ENCODE peak calls at places on chromosomes 13 and 19, in four cellular contexts. Q is COR-L47, D is RCC 7860, P is ovary. O is an unnamed sample.

GRCh38 chr13:85411608-85412007 is 387.6 kb downstream of the SLITRK6 start:
- DNase-seq in Q (no peak), D (no peak), P (no peak), O (no peak)

GRCh38 chr13:113650731-113651148 is 7.3 kb downstream of the ATP4B start:
- DNase-seq in Q (no peak), D (no peak), P (peak; percentile 7), O (no peak)

GRCh38 chr13:60990032-60990733 is 425.5 kb downstream of the PCDH20 start:
- DNase-seq in Q (no peak), D (no peak), P (no peak), O (no peak)

GRCh38 chr13:111177803-111178389 is 62.8 kb downstream of the ARHGEF7 start:
- DNase-seq in Q (no peak), D (no peak), P (no peak), O (no peak)

GRCh38 chr19:4803736-4804695 is 12.5 kb downstream of the FEM1A start:
- DNase-seq in Q (peak; percentile 49), D (peak; percentile 20), P (peak; percentile 60), O (peak; percentile 51)

GRCh38 chr19:1455336-1456120 is 5.6 kb downstream of the APC2 start:
- DNase-seq in Q (no peak), D (peak; percentile 57), P (no peak), O (peak; percentile 56)

GRCh38 chr13:25732146-25732865 is 319.5 kb downstream of the SHISA2 start:
- DNase-seq in Q (no peak), D (peak; percentile 74), P (no peak), O (no peak)

GRCh38 chr13:43804461-43805070 is 17.8 kb upstream of the ENOX1 start:
- DNase-seq in Q (peak; percentile 69), D (peak; percentile 18), P (no peak), O (no peak)

GRCh38 chr19:43318203-43318602 is 35.3 kb upstream of the CD177 start:
- DNase-seq in Q (no peak), D (no peak), P (no peak), O (no peak)

GRCh38 chr13:67383358-67383757 is 153.2 kb upstream of the PCDH9 start:
- DNase-seq in Q (peak; percentile 3), D (no peak), P (no peak), O (no peak)

GRCh38 chr13:37648604-37649003 is 50.0 kb upstream of the POSTN start:
- DNase-seq in Q (no peak), D (peak; percentile 39), P (no peak), O (no peak)

GRCh38 chr19:5801796-5802616 is 2.9 kb upstream of the NRTN start:
- DNase-seq in Q (no peak), D (no peak), P (no peak), O (no peak)

GRCh38 chr19:18157465-18158063 is 4.6 kb downstream of the PIK3R2 start:
- DNase-seq in Q (peak; percentile 94), D (no peak), P (peak; percentile 55), O (no peak)

GRCh38 chr19:44113784-44114390 is 688 bp downstream of the ZNF225 start:
- DNase-seq in Q (no peak), D (no peak), P (peak; percentile 28), O (no peak)

GRCh38 chr19:39166571-39167391 is 30.0 kb upstream of the NCCRP1 start:
- DNase-seq in Q (peak; percentile 64), D (no peak), P (peak; percentile 57), O (no peak)

GRCh38 chr13:39892731-39893293 is 237.3 kb downstream of the COG6 start:
- DNase-seq in Q (no peak), D (no peak), P (no peak), O (peak; percentile 16)